ENCODE peak calls at places on chromosomes 4 and X, in four cellular contexts. E is LNCaP clone FGC, K is HEK293T, T is EL. L is an unnamed sample.

GRCh38 chrX:37846141-37846540 is 1.2 kb downstream of the DYNLT3 start:
- DNase-seq in E (no peak), K (no peak), T (no peak), L (no peak)

GRCh38 chr4:11632015-11632414 is 203.3 kb upstream of the HS3ST1 start:
- DNase-seq in E (no peak), K (no peak), T (no peak), L (no peak)

GRCh38 chr4:182862921-182863320 is 54.3 kb downstream of the DCTD start:
- DNase-seq in E (peak; percentile 30), K (no peak), T (no peak), L (peak; percentile 54)

GRCh38 chr4:151687021-151687640 is 73.7 kb downstream of the GATB start:
- DNase-seq in E (no peak), K (no peak), T (peak; percentile 67), L (no peak)

GRCh38 chrX:63363788-63364187 is 12.7 kb upstream of the SPIN4 start:
- DNase-seq in E (no peak), K (no peak), T (no peak), L (no peak)

GRCh38 chr4:188437535-188437934 is 298.3 kb downstream of the TRIML1 start:
- DNase-seq in E (no peak), K (no peak), T (no peak), L (no peak)

GRCh38 chr4:77538144-77538543 is 67.5 kb upstream of the CXCL13 start:
- DNase-seq in E (peak; percentile 30), K (no peak), T (peak; percentile 42), L (no peak)

GRCh38 chr4:56181140-56181950 is 205.9 kb downstream of the AASDH start:
- DNase-seq in E (no peak), K (no peak), T (peak; percentile 5), L (no peak)

GRCh38 chr4:54800831-54801530 is 143.2 kb downstream of the KIT start:
- DNase-seq in E (no peak), K (no peak), T (no peak), L (no peak)

GRCh38 chr4:150206981-150207380 is 128.7 kb downstream of the DCLK2 start:
- DNase-seq in E (no peak), K (no peak), T (no peak), L (no peak)

GRCh38 chr4:163484906-163485305 is 9.6 kb upstream of the TMA16 start:
- DNase-seq in E (no peak), K (peak; percentile 51), T (peak; percentile 45), L (peak; percentile 68)

GRCh38 chrX:81195712-81196111 is 6.0 kb downstream of the HMGN5 start:
- DNase-seq in E (no peak), K (peak; percentile 58), T (peak; percentile 50), L (peak; percentile 46)

GRCh38 chrX:30217465-30217864 is 2.1 kb downstream of the MAGEB2 start:
- DNase-seq in E (no peak), K (no peak), T (no peak), L (no peak)

GRCh38 chrX:119399772-119400101 is 601 bp downstream of the SLC25A43 start:
- DNase-seq in E (no peak), K (no peak), T (peak; percentile 30), L (no peak)

L was measured in iPS-NIHi11.